ENCODE peak calls at places on chromosomes 3 and 15, in eight cellular contexts. N, Z, R, L, E, W, S and Q are unnamed samples. For H3K9me3 and H3K27me3, the result is how much of the 10 kb centered on the place peaks cover.

GRCh38 chr3:42778644-42779043 is 5.6 kb upstream of the CCDC13 start:
- DNase-seq in N (no peak), Z (no peak), R (peak), L (no peak), E (no peak), W (no peak), S (no peak), Q (peak)

GRCh38 chr3:95894820-95895219 is 919.6 kb upstream of the EPHA6 start:
- DNase-seq in N (no peak), Z (no peak), R (no peak), L (no peak), E (no peak), W (no peak), S (no peak), Q (no peak)

GRCh38 chr3:194738254-194739093 is 52.8 kb downstream of the FAM43A start:
- DNase-seq in N (no peak), Z (peak), R (peak), L (peak), E (no peak), W (no peak), S (no peak), Q (peak)

GRCh38 chr15:81765816-81766215 is 280.0 kb downstream of the MEX3B start:
- DNase-seq in N (no peak), Z (no peak), R (no peak), L (no peak), E (no peak), W (no peak), S (no peak), Q (no peak)

GRCh38 chr15:99998661-99999101 is 265.4 kb upstream of the LYSMD4 start:
- DNase-seq in N (no peak), Z (peak), R (peak), L (no peak), E (no peak), W (no peak), S (no peak), Q (peak)

GRCh38 chr3:58754074-58754473 is 87.5 kb upstream of the FAM3D start:
- DNase-seq in N (no peak), Z (no peak), R (no peak), L (no peak), E (no peak), W (no peak), S (no peak), Q (no peak)

GRCh38 chr3:15478300-15478979 is 43.1 kb downstream of the COLQ start:
- DNase-seq in N (no peak), Z (no peak), R (no peak), L (no peak), E (no peak), W (no peak), S (no peak), Q (no peak)

GRCh38 chr15:51973775-51974174 is 2.2 kb upstream of the LEO1 start:
- DNase-seq in N (no peak), Z (no peak), R (no peak), L (no peak), E (no peak), W (no peak), S (no peak), Q (no peak)

GRCh38 chr15:69304176-69304533 is 5.4 kb downstream of the PAQR5 start:
- DNase-seq in N (no peak), Z (peak), R (peak), L (no peak), E (no peak), W (no peak), S (no peak), Q (peak)

GRCh38 chr15:20344601-20345400 is 196.8 kb downstream of the GOLGA6L6 start:
- DNase-seq in N (no peak), Z (peak), R (no peak), L (no peak), E (no peak), W (no peak), S (no peak), Q (no peak)

GRCh38 chr3:191239439-191240035 is 40.5 kb downstream of the OSTN start:
- DNase-seq in N (no peak), Z (no peak), R (no peak), L (no peak), E (no peak), W (no peak), S (no peak), Q (no peak)

GRCh38 chr3:74883690-74884089 is 269.2 kb upstream of the CNTN3 start:
- DNase-seq in N (no peak), Z (peak), R (peak), L (no peak), E (no peak), W (no peak), S (no peak), Q (no peak)

GRCh38 chr15:82414536-82415191 is 15.0 kb upstream of the GOLGA6L9 start:
- DNase-seq in N (no peak), Z (no peak), R (peak), L (no peak), E (no peak), W (no peak), S (no peak), Q (no peak)

GRCh38 chr15:52295421-52295991 is at the start of gene MYO5C:
- DNase-seq in N (no peak), Z (peak), R (no peak), L (peak), E (no peak), W (peak), S (no peak), Q (peak)

GRCh38 chr15:81152339-81152738 is 18.3 kb downstream of the CFAP161 start:
- DNase-seq in N (no peak), Z (no peak), R (no peak), L (no peak), E (no peak), W (no peak), S (no peak), Q (no peak)

GRCh38 chr3:100403956-100404548 is 2.7 kb downstream of the LNP1 start:
- DNase-seq in N (no peak), Z (no peak), R (no peak), L (no peak), E (no peak), W (no peak), S (no peak), Q (no peak)

GRCh38 chr15:85890620-85890980 is 95.9 kb upstream of the KLHL25 start:
- DNase-seq in N (no peak), Z (no peak), R (no peak), L (no peak), E (no peak), W (no peak), S (no peak), Q (no peak)

DNA sequence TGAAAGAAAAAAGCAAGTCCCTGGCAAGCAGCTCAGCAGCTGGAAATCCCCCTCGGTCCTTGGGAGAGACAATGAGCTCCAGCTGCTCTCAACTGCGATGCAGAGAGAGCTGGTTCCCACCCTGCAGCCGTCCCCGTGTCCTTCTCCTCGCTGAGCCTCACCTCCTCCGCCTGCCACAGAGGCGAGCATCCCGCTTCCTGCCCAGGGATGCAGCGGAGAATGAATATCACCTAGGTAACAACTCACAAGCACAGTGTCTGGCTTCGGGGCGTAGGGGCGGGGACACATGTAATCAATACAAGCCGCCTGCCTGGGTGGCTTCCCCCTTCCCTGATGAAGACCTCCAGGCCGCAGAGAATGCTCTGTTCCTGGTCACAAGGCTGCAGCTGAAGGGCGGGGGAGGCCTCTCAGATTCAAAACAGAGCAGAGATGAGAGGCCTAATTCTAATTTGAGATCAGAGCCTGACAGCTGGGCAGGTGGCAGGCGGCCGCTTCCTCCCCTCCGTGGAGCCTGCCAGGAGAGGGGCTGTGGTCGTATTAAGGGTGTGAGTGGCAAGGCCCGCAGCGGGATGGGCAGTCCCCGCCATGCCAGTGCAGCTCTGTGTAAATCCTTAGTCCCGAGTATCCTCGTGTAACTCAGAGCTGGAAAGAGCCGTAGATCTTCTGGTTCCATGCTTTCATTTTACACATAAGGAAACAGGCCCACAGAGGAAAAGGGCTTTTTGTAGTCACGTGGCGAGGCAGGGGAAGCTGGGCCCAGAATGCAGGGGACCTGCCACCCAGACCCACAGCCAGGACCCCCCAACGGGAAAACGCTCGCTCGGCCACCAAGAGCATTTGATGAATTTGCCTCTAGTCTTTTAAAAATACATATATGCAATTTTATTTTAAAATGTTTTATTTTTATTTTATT is 24.3 kb downstream of the ZDHHC19 start:
- DNase-seq in N (no peak), Z (no peak), R (peak), L (no peak), E (no peak), W (no peak), S (peak), Q (no peak)
- H3K4me3 ChIP-seq in N (no peak), Z (no peak), R (no peak), L (no peak), E (peak), W (no peak), S (peak), Q (no peak)

DNA sequence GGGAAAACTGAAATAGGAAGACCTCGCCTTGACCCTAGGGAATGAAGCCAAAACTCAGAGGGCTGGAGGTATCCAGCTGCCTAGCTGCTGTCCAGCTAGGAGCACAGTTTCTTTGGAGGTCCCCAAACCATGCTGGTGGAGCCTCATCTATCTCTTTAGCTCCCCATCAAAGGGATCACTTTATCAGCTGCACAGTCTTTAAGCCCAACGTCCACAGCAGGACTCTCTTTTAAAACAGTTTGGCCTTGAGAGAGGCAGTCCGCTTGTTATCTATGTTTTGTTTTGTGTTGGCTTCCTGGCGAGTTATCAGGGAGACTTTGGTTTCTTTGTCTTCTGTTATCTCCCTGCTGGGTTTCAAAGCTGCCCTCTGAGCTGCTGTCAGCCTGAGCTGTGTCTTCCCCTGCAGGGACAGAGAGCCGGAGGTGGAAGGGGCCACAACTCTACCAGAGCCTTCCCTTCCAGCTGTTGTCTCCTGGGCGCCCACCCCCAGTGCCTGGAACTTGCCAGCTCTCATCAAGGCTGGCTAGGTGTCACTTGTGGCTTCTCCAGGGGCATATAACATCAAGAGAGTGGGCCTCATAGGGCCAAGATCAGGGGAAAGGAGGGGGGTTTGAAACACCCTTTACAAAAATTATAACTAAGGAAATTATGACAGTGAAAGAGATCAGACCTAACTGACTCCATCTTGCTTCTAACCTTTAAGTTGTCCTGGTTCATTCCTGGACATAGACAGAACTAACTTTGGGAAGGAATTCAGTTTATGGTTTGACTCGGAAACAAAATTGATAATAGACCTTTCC is 61.4 kb upstream of the C15orf39 start:
- DNase-seq in N (no peak), Z (no peak), R (no peak), L (no peak), E (no peak), W (peak), S (no peak), Q (no peak)
- H3K9me3 ChIP-seq in N (under half), Z (under half), R (under half), L (under half), E (under half), W (under half), S (under half), Q (under half)

DNA sequence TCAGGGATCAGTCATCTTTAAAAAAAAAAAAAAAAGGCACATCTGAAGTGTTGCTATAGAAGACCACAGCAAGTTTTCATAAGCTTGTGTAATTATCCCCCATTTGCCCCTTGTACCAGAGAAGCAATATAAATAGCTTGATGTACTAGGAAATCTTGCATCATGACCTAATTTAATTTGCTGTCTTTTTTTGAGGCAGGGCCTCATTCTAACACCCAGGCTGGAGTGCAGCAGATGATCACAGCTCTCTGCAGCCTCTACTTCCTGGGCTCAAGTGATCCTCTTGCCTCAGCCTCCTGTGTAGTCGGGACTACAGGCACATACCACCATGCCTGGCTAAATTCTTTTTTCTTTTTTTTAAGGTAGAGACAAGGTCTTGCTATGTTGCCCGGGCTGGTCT is 88.7 kb downstream of the ARIH1 start:
- DNase-seq in N (no peak), Z (no peak), R (no peak), L (no peak), E (no peak), W (no peak), S (no peak), Q (no peak)
- H3K27me3 ChIP-seq in N (under half), Z (under half), R (under half), L (under half), E (under half), W (under half), S (under half), Q (under half)

DNA sequence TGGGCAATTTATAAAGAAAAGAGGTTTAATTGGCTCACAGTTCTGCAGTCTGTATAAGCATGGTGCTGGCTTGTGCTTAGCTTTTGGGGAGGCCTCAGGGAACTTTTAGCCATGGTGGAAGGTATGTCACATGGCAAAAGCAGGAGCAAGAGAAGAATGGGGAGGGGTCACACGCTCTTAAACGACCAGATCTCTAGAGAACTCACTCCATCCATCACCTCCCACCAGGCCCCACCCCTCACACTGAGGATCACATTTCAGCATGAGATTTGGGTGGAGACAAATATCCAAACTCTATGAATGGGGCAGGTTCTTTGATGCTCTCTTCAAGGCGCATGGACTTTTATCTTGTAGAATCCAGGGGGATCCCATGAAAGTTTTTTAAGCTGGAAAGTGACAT is 75.7 kb downstream of the ITPR1 start:
- DNase-seq in N (no peak), Z (no peak), R (no peak), L (no peak), E (no peak), W (no peak), S (no peak), Q (no peak)
- H3K4me3 ChIP-seq in N (no peak), Z (no peak), R (no peak), L (no peak), E (no peak), W (no peak), S (no peak), Q (no peak)

DNA sequence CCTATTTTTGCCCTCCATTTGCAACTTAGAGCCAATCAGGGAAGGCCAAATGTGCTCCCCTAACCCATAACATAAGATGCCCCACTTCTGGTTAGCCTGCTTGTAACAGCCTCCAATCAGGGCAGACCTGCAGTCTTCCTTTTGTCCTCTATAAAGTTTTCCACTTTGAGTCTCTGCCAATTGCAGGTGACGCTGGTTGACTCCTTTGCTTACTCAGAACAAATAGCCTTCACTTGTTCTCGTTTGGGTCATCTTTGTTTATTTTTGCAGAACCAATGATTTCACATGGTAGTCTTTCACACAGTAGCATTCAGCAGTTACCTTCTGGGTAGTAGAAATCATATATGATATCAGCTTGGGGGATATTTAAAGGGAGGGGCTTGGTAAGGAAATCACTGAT is 225.6 kb downstream of the MINAR1 start:
- DNase-seq in N (no peak), Z (no peak), R (no peak), L (no peak), E (no peak), W (no peak), S (no peak), Q (no peak)
- H3K9me3 ChIP-seq in N (under half), Z (under half), R (under half), L (under half), E (under half), W (under half), S (under half), Q (under half)